ENCODE peak calls at places on chromosome 13, in nine cellular contexts. N, D, S, G, J, L, M, A and Y are unnamed samples.

GRCh38 chr13:29081036-29081435 is 260.9 kb downstream of the MTUS2 start:
- DNase-seq in N (no peak), M (no peak), S (peak), J (peak), G (no peak), A (no peak), L (no peak), D (peak), Y (peak)

GRCh38 chr13:102556806-102557205 is 40.0 kb upstream of the TPP2 start:
- DNase-seq in A (no peak), G (no peak), L (no peak), S (no peak), N (no peak), M (no peak), J (no peak), D (no peak), Y (no peak)

GRCh38 chr13:27621366-27622101 is at the start of gene POLR1D:
- DNase-seq in D (peak), G (peak), L (peak), J (peak), N (peak), S (peak), M (peak), A (peak), Y (peak)

GRCh38 chr13:114124921-114125320 is 7.5 kb downstream of the RASA3 start:
- DNase-seq in J (peak), N (no peak), A (peak), L (no peak), S (peak), M (peak), D (peak), G (no peak), Y (no peak)

GRCh38 chr13:27450921-27451461 is 627 bp upstream of the MTIF3 start:
- DNase-seq in A (peak), S (no peak), J (peak), M (no peak), G (peak), D (peak), N (peak), L (peak), Y (peak)

GRCh38 chr13:105991622-105992254 is 543.7 kb downstream of the EFNB2 start:
- DNase-seq in A (peak), D (no peak), N (no peak), M (no peak), S (no peak), G (peak), J (peak), L (peak), Y (no peak)

GRCh38 chr13:114112231-114112825 is 20.1 kb downstream of the RASA3 start:
- DNase-seq in S (no peak), N (peak), J (no peak), M (no peak), L (no peak), G (no peak), A (no peak), D (no peak), Y (no peak)

GRCh38 chr13:31110169-31110568 is 51.5 kb downstream of the HSPH1 start:
- DNase-seq in N (no peak), D (no peak), J (no peak), M (no peak), S (no peak), L (no peak), G (no peak), A (no peak), Y (no peak)

GRCh38 chr13:40609972-40610726 is 56.3 kb downstream of the FOXO1 start:
- DNase-seq in N (no peak), D (no peak), A (peak), M (no peak), J (no peak), L (no peak), G (peak), S (no peak), Y (no peak)

GRCh38 chr13:32267836-32268439 is 47.2 kb downstream of the ZAR1L start:
- DNase-seq in N (peak), M (peak), J (no peak), A (peak), L (peak), G (peak), S (peak), D (peak), Y (peak)

GRCh38 chr13:79353698-79354097 is 52.4 kb downstream of the RBM26 start:
- DNase-seq in J (no peak), L (no peak), S (no peak), M (no peak), N (no peak), A (no peak), D (no peak), G (no peak), Y (no peak)

GRCh38 chr13:101390461-101390860 is 25.8 kb downstream of the NALCN start:
- DNase-seq in N (no peak), M (no peak), G (no peak), L (no peak), S (no peak), J (peak), A (peak), D (no peak), Y (no peak)

GRCh38 chr13:98994080-98994479 is 16.2 kb upstream of the DOCK9 start:
- DNase-seq in N (no peak), D (no peak), J (no peak), G (no peak), S (no peak), L (no peak), A (no peak), M (no peak), Y (no peak)

GRCh38 chr13:33185853-33186252 is 99.7 kb downstream of the STARD13 start:
- DNase-seq in S (no peak), G (no peak), J (no peak), L (no peak), D (no peak), M (no peak), N (no peak), A (no peak), Y (no peak)

GRCh38 chr13:108690726-108691125 is 61.3 kb downstream of the MYO16 start:
- DNase-seq in G (no peak), N (no peak), A (no peak), M (no peak), L (no peak), D (no peak), J (no peak), S (no peak), Y (no peak)

GRCh38 chr13:106617561-106617960 is 49.6 kb upstream of the ARGLU1 start:
- DNase-seq in J (peak), G (peak), N (no peak), S (no peak), A (peak), L (no peak), D (no peak), M (no peak), Y (no peak)

GRCh38 chr13:25391932-25392331 is 20.2 kb downstream of the ATP8A2 start:
- DNase-seq in G (no peak), D (no peak), N (no peak), L (no peak), S (no peak), M (no peak), J (no peak), A (no peak), Y (no peak)